ENCODE peak calls at places on chromosomes 7 and 10, in nine cellular contexts. Z is mucosa of descending colon; X is Panc1; O is aorta; L is psoas muscle; H is naive thymus-derived CD4-positive, alpha-beta T cell; A is A549; S is heart right ventricle; J is GM12878. I is an unnamed sample.

GRCh38 chr10:86344714-86345161 is 21.9 kb downstream of the GRID1 start:
- ATAC-seq in Z (peak; percentile 14), X (no peak), O (no peak), L (no peak), H (no peak), A (peak; percentile 33), S (no peak), J (peak; percentile 33), I (no peak)

GRCh38 chr10:110364531-110364937 is 59.8 kb upstream of the SMNDC1 start:
- ATAC-seq in Z (no peak), X (no peak), O (no peak), L (no peak), H (no peak), A (no peak), S (no peak), J (no peak), I (no peak)

GRCh38 chr7:153567426-153567825 is 484.8 kb upstream of the DPP6 start:
- ATAC-seq in Z (no peak), X (no peak), O (peak; percentile 54), L (no peak), H (no peak), A (no peak), S (peak; percentile 70), J (no peak), I (peak; percentile 90)

GRCh38 chr7:139725843-139726484 is 51.8 kb downstream of the HIPK2 start:
- ATAC-seq in Z (peak; percentile 4), X (no peak), O (no peak), L (no peak), H (peak; percentile 65), A (no peak), S (no peak), J (peak; percentile 52), I (peak; percentile 10)

GRCh38 chr10:10782603-10783002 is 235.1 kb upstream of the CELF2 start:
- ATAC-seq in Z (no peak), X (no peak), O (no peak), L (no peak), H (no peak), A (no peak), S (no peak), J (no peak), I (no peak)

GRCh38 chr7:139700505-139701235 is 77.1 kb downstream of the HIPK2 start:
- ATAC-seq in Z (no peak), X (no peak), O (no peak), L (no peak), H (no peak), A (no peak), S (no peak), J (no peak), I (no peak)

GRCh38 chr7:138625084-138625848 is 75.9 kb downstream of the SVOPL start:
- ATAC-seq in Z (no peak), X (no peak), O (no peak), L (no peak), H (peak; percentile 72), A (no peak), S (no peak), J (peak; percentile 24), I (no peak)

GRCh38 chr7:11613292-11613930 is 218.6 kb downstream of the THSD7A start:
- ATAC-seq in Z (no peak), X (no peak), O (no peak), L (no peak), H (no peak), A (no peak), S (no peak), J (peak; percentile 94), I (no peak)

GRCh38 chr10:91632671-91633550 is at the start of gene PPP1R3C:
- ATAC-seq in Z (peak; percentile 94), X (peak; percentile 95), O (peak; percentile 95), L (peak; percentile 88), H (peak; percentile 65), A (peak; percentile 97), S (peak; percentile 97), J (peak; percentile 43), I (peak; percentile 96)

GRCh38 chr7:101617451-101618206 is 11.5 kb downstream of the MYL10 start:
- ATAC-seq in Z (no peak), X (no peak), O (no peak), L (no peak), H (no peak), A (no peak), S (no peak), J (no peak), I (no peak)

GRCh38 chr10:126253613-126254002 is 134.7 kb downstream of the ADAM12 start:
- ATAC-seq in Z (peak; percentile 11), X (peak; percentile 27), O (peak; percentile 35), L (no peak), H (no peak), A (peak; percentile 58), S (peak; percentile 30), J (no peak), I (no peak)

GRCh38 chr7:18859331-18859730 is 258.1 kb downstream of the TWIST1 start:
- ATAC-seq in Z (no peak), X (no peak), O (no peak), L (no peak), H (no peak), A (no peak), S (no peak), J (no peak), I (no peak)

GRCh38 chr10:58275908-58276307 is 6.9 kb downstream of the CISD1 start:
- ATAC-seq in Z (no peak), X (no peak), O (no peak), L (no peak), H (no peak), A (no peak), S (peak; percentile 63), J (no peak), I (no peak)

GRCh38 chr7:107860981-107861652 is 29.9 kb upstream of the DLD start:
- ATAC-seq in Z (peak; percentile 71), X (no peak), O (no peak), L (no peak), H (no peak), A (no peak), S (no peak), J (no peak), I (no peak)

GRCh38 chr7:31890198-31890597 is 180.0 kb downstream of the PDE1C start:
- ATAC-seq in Z (peak; percentile 25), X (no peak), O (no peak), L (no peak), H (peak; percentile 63), A (no peak), S (peak; percentile 49), J (no peak), I (peak; percentile 57)

GRCh38 chr10:49521062-49521461 is 17.9 kb downstream of the ERCC6 start:
- ATAC-seq in Z (no peak), X (no peak), O (no peak), L (no peak), H (no peak), A (no peak), S (no peak), J (no peak), I (no peak)
- H3K4me3 ChIP-seq in Z (no peak overlapping the region), X (no peak overlapping the region), O (no peak overlapping the region), L (no peak overlapping the region), H (no peak overlapping the region), A (no peak overlapping the region), S (no peak overlapping the region), J (no peak overlapping the region), I (no peak overlapping the region)

GRCh38 chr10:17233534-17233933 is 5.5 kb downstream of the VIM start:
- ATAC-seq in Z (no peak), X (no peak), O (no peak), L (no peak), H (no peak), A (no peak), S (no peak), J (no peak), I (no peak)

GRCh38 chr10:17229967-17230682 is 2.1 kb downstream of the VIM start:
- ATAC-seq in Z (peak; percentile 80), X (peak; percentile 30), O (peak; percentile 70), L (peak; percentile 58), H (peak; percentile 62), A (peak; percentile 60), S (peak; percentile 57), J (peak; percentile 73), I (peak; percentile 46)

GRCh38 chr10:17234541-17234940 is 6.5 kb downstream of the VIM start:
- ATAC-seq in Z (no peak), X (no peak), O (no peak), L (no peak), H (no peak), A (no peak), S (no peak), J (no peak), I (no peak)

GRCh38 chr10:17235136-17235535 is 7.1 kb downstream of the VIM start:
- ATAC-seq in Z (no peak), X (no peak), O (no peak), L (no peak), H (no peak), A (no peak), S (no peak), J (no peak), I (no peak)

DNA sequence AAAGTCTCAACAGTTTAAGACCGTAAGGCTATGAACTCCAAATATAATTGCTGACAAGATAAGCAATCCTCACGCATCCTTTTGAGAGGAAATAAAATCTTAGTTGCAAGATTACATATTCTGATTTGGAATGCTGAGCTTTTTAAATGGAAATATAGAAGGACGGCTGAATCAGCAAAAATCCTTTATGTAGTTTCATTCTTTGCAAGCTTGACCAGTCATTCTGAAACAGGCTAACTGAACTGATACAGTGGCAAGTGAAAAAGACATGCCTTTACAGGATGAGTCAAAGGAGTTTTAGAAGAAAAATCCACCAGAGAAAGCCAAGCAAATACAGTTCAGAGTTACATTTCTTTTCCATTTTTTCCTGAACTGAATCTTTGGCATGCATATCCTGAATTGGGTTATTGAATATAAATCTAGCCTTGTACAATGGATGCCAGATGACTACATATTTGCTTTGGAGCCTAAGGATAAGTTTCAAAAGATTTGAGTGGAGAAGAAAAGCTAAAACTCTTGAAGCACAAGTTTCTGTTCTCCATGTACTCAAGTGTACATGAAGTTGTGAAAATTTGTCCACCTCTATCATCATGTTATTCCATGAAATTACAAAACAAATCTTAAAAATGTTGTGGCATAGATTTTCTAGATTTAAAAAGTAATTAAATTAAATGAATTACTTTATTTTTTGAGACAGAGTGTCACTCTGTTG is 4.4 kb downstream of the VIM start:
- ATAC-seq in Z (no peak), X (no peak), O (no peak), L (no peak), H (no peak), A (no peak), S (no peak), J (no peak), I (no peak)
- H3K4me3 ChIP-seq in Z (no peak overlapping the region), X (peak overlapping the region; percentile 88), O (peak overlapping the region; percentile 50), L (peak overlapping the region; percentile 80), H (no peak overlapping the region), A (peak overlapping the region; percentile 94), S (peak overlapping the region; percentile 89), J (peak overlapping the region; percentile 7), I (no peak overlapping the region)

DNA sequence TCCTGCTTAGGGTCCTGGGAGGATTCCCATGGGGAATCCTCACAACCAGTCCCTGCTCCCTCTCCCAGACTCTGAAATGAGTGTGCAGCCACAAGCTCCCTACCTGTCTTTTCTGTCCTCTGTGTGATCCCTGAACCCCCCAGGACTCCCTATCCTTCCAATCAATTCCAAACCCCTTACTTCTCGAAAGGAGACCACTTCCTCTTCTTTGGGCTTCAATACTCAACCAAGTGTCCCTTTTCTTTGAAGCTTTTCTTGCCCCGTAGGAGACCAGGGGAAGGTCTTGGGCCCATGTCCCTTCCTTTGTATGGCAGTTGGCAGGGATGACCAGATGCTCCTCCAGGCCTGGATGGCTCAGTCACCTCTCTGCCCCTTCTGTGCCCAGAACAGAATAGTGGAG is 1.7 kb downstream of the AEBP1 start:
- ATAC-seq in Z (no peak), X (no peak), O (no peak), L (no peak), H (no peak), A (no peak), S (no peak), J (no peak), I (no peak)
- H3K4me3 ChIP-seq in Z (no peak overlapping the region), X (peak overlapping the region; percentile 30), O (peak overlapping the region; percentile 4), L (peak overlapping the region; percentile 59), H (no peak overlapping the region), A (no peak overlapping the region), S (peak overlapping the region; percentile 61), J (no peak overlapping the region), I (no peak overlapping the region)

GRCh38 chr10:79442171-79443040 is 3.0 kb downstream of the ZCCHC24 start:
- ATAC-seq in Z (no peak), X (no peak), O (no peak), L (no peak), H (no peak), A (no peak), S (no peak), J (no peak), I (no peak)
- H3K4me3 ChIP-seq in Z (no peak overlapping the region), X (no peak overlapping the region), O (no peak overlapping the region), L (peak overlapping the region; percentile 76), H (no peak overlapping the region), A (no peak overlapping the region), S (peak overlapping the region; percentile 85), J (no peak overlapping the region), I (no peak overlapping the region)

I was measured in gastroesophageal sphincter.